ENCODE peak calls at places on chromosome 22, in nine cellular contexts. T is T follicular helper cell; W is Right ventricle myocardium inferior; L is astrocyte of the spinal cord; N is activated CD4-positive, CD25-positive, alpha-beta regulatory T cell; B is GM13977; M is NCI-H1417; I is ELR; V is H4. F is an unnamed sample.
A peak's percentile ranks its signal among the peaks of the same experiment; 100 is the strongest.

GRCh38 chr22:35334010-35334409 is 34.3 kb downstream of the TOM1 start:
- DNase-seq in N (no peak), B (no peak), L (no peak), T (no peak), W (peak; percentile 40), V (no peak), I (no peak), M (no peak), F (no peak)

GRCh38 chr22:16603448-16603768 is 10.8 kb upstream of the CCT8L2 start:
- DNase-seq in M (no peak), N (no peak), I (no peak), L (no peak), V (no peak), B (no peak), W (no peak), T (no peak), F (no peak)

GRCh38 chr22:20663137-20663828 is 110.6 kb upstream of the SERPIND1 start:
- DNase-seq in V (no peak), L (no peak), B (no peak), N (no peak), T (no peak), M (no peak), I (peak; percentile 45), W (no peak), F (no peak)

GRCh38 chr22:46734830-46735453 is 3.1 kb downstream of the CERK start:
- DNase-seq in M (peak; percentile 45), B (peak; percentile 69), N (no peak), I (no peak), V (no peak), L (no peak), T (peak; percentile 52), W (peak; percentile 86), F (no peak)

GRCh38 chr22:45397806-45398205 is 15.6 kb downstream of the SMC1B start:
- DNase-seq in I (no peak), L (no peak), V (no peak), B (no peak), W (no peak), M (no peak), T (no peak), N (no peak), F (no peak)

GRCh38 chr22:48594757-48595510 is 1232.7 kb downstream of the BRD1 start:
- DNase-seq in V (no peak), B (no peak), M (no peak), N (no peak), W (peak; percentile 20), L (no peak), T (no peak), I (no peak), F (no peak)

GRCh38 chr22:46055176-46055850 is 78.4 kb upstream of the WNT7B start:
- DNase-seq in W (no peak), L (peak; percentile 18), M (no peak), B (no peak), N (no peak), V (no peak), T (no peak), I (peak; percentile 38), F (no peak)

GRCh38 chr22:20117656-20118571 is 888 bp upstream of the TRMT2A start:
- DNase-seq in L (no peak), B (peak; percentile 79), M (peak; percentile 37), I (peak; percentile 47), W (peak; percentile 69), T (no peak), N (peak; percentile 35), V (no peak), F (no peak)

GRCh38 chr22:19875531-19876313 is 21.0 kb upstream of the GNB1L start:
- DNase-seq in V (no peak), L (peak; percentile 13), N (no peak), T (no peak), M (no peak), B (no peak), I (no peak), W (peak; percentile 46), F (no peak)

GRCh38 chr22:32469799-32470212 is 4.8 kb upstream of the FBXO7 start:
- DNase-seq in N (no peak), T (no peak), V (peak; percentile 70), M (peak; percentile 89), B (no peak), I (peak; percentile 75), L (peak; percentile 57), W (no peak), F (peak; percentile 34)

GRCh38 chr22:26106412-26106811 is 62.9 kb upstream of the SEZ6L start:
- DNase-seq in M (no peak), W (no peak), T (no peak), I (no peak), B (no peak), L (no peak), V (no peak), N (no peak), F (no peak)

GRCh38 chr22:25482868-25483639 is 81.4 kb upstream of the GRK3 start:
- DNase-seq in T (no peak), I (no peak), W (no peak), V (no peak), L (no peak), N (no peak), M (peak; percentile 14), B (no peak), F (no peak)

GRCh38 chr22:33811686-33812085 is 108.6 kb downstream of the LARGE1 start:
- DNase-seq in N (no peak), L (no peak), V (no peak), W (no peak), T (no peak), I (no peak), M (no peak), B (no peak), F (no peak)

GRCh38 chr22:49492308-49492707 is 335.4 kb downstream of the BRD1 start:
- DNase-seq in W (no peak), I (no peak), N (no peak), T (no peak), M (no peak), B (no peak), L (no peak), V (no peak), F (no peak)

GRCh38 chr22:37197451-37198289 is 9.6 kb upstream of the C1QTNF6 start:
- DNase-seq in L (peak; percentile 52), N (no peak), M (no peak), V (peak; percentile 74), I (peak; percentile 91), T (no peak), B (no peak), W (no peak), F (no peak)

GRCh38 chr22:28670691-28671261 is 8.9 kb downstream of the TTC28 start:
- DNase-seq in B (no peak), N (no peak), I (peak; percentile 62), L (no peak), W (no peak), V (no peak), M (no peak), T (no peak), F (no peak)

GRCh38 chr22:37310815-37311595 is 28.7 kb downstream of the CYTH4 start:
- DNase-seq in W (peak; percentile 78), T (no peak), I (no peak), M (no peak), L (no peak), B (no peak), V (no peak), N (no peak), F (no peak)

GRCh38 chr22:29766632-29767288 is at the start of gene ZMAT5:
- DNase-seq in L (peak; percentile 97), I (peak; percentile 99), W (peak; percentile 96), T (peak; percentile 87), N (peak; percentile 71), M (peak; percentile 97), B (peak; percentile 96), V (peak; percentile 92), F (peak; percentile 96)

GRCh38 chr22:22460635-22461034 is 47.9 kb downstream of the ZNF280B start:
- DNase-seq in N (no peak), T (no peak), L (no peak), B (no peak), I (peak; percentile 27), M (no peak), V (no peak), W (no peak), F (no peak)

GRCh38 chr22:25368271-25368670 is 148.8 kb downstream of the CRYBB2 start:
- DNase-seq in T (no peak), L (peak; percentile 65), M (no peak), B (no peak), W (peak; percentile 44), I (peak; percentile 74), V (peak; percentile 53), N (no peak), F (no peak)

GRCh38 chr22:39259698-39260097 is 14.9 kb upstream of the PDGFB start:
- DNase-seq in T (no peak), V (no peak), L (no peak), B (no peak), N (no peak), M (no peak), W (no peak), I (no peak), F (peak; percentile 49)

GRCh38 chr22:38706101-38706884 is 549 bp downstream of the GTPBP1 start:
- DNase-seq in N (peak; percentile 26), I (peak; percentile 56), T (no peak), B (no peak), V (no peak), W (peak; percentile 76), M (peak; percentile 66), L (peak; percentile 44), F (no peak)

GRCh38 chr22:39463931-39464390 is 7.1 kb downstream of the MGAT3 start:
- DNase-seq in N (no peak), V (peak; percentile 75), M (no peak), W (no peak), T (no peak), L (no peak), B (no peak), I (no peak), F (no peak)

GRCh38 chr22:23574371-23574811 is 5.7 kb downstream of the IGLL1 start:
- DNase-seq in B (no peak), L (no peak), N (no peak), M (no peak), T (no peak), I (no peak), V (no peak), W (no peak), F (no peak)

GRCh38 chr22:30433773-30434172 is 8.2 kb downstream of the MTFP1 start:
- DNase-seq in M (no peak), B (no peak), L (no peak), T (no peak), N (no peak), V (no peak), I (no peak), W (no peak), F (no peak)

GRCh38 chr22:37077802-37078448 is 26.4 kb downstream of the KCTD17 start:
- DNase-seq in M (peak; percentile 42), N (peak; percentile 82), I (peak; percentile 61), B (peak; percentile 93), V (peak; percentile 13), W (no peak), T (peak; percentile 74), L (peak; percentile 29), F (peak; percentile 26)

GRCh38 chr22:22802346-22802970 is 85.2 kb upstream of the IGLL5 start:
- DNase-seq in N (no peak), T (peak; percentile 25), W (no peak), L (no peak), M (no peak), B (peak; percentile 40), V (no peak), I (no peak), F (no peak)

GRCh38 chr22:19876314-19876940 is 21.8 kb upstream of the GNB1L start:
- DNase-seq in T (no peak), W (peak; percentile 50), L (no peak), V (no peak), N (no peak), I (no peak), M (no peak), B (no peak), F (no peak)

GRCh38 chr22:25067851-25068421 is 115.4 kb downstream of the KIAA1671 start:
- DNase-seq in V (no peak), M (peak; percentile 41), I (no peak), W (no peak), T (peak; percentile 85), B (no peak), L (no peak), N (peak; percentile 29), F (no peak)

GRCh38 chr22:31126128-31126868 is 3.5 kb downstream of the INPP5J start:
- DNase-seq in I (no peak), N (no peak), B (no peak), V (no peak), W (no peak), L (no peak), T (no peak), M (no peak), F (no peak)

GRCh38 chr22:19674129-19674928 is 40.0 kb upstream of the SEPTIN5 start:
- DNase-seq in V (no peak), M (no peak), B (no peak), L (no peak), N (no peak), W (no peak), T (no peak), I (no peak), F (peak; percentile 36)